ENCODE peak calls at places on chromosomes 12 and 14, in seven cellular contexts. One of them, this sample, is unnamed. For H3K79me2, the result is how much of the 10 kb centered on the place peaks cover.

GRCh38 chr12:122104844-122105243 is 26.3 kb downstream of the MLXIP start:
- DNase-seq in H1: no peak
- DNase-seq in mammary epithelial cell: no peak
- DNase-seq in fibroblast of lung: no peak
- DNase-seq in hepatocyte: no peak
- DNase-seq in GM23248: no peak
- DNase-seq in astrocyte: no peak
- DNase-seq in this sample: no peak

GRCh38 chr14:64878775-64879634 is 702 bp downstream of the SPTB start:
- DNase-seq in H1: peak
- DNase-seq in mammary epithelial cell: no peak
- DNase-seq in fibroblast of lung: no peak
- DNase-seq in hepatocyte: peak
- DNase-seq in GM23248: peak
- DNase-seq in astrocyte: no peak
- DNase-seq in this sample: no peak

GRCh38 chr14:85596562-85596961 is 66.6 kb downstream of the FLRT2 start:
- DNase-seq in H1: no peak
- DNase-seq in mammary epithelial cell: no peak
- DNase-seq in fibroblast of lung: no peak
- DNase-seq in hepatocyte: no peak
- DNase-seq in GM23248: no peak
- DNase-seq in astrocyte: no peak
- DNase-seq in this sample: no peak

GRCh38 chr12:91219511-91219910 is 36.9 kb upstream of the DCN start:
- DNase-seq in H1: no peak
- DNase-seq in mammary epithelial cell: peak
- DNase-seq in fibroblast of lung: peak
- DNase-seq in hepatocyte: peak
- DNase-seq in GM23248: peak
- DNase-seq in astrocyte: no peak
- DNase-seq in this sample: peak

GRCh38 chr14:102690509-102691286 is 86.6 kb upstream of the TRAF3 start:
- DNase-seq in H1: no peak
- DNase-seq in mammary epithelial cell: no peak
- DNase-seq in fibroblast of lung: no peak
- DNase-seq in hepatocyte: peak
- DNase-seq in GM23248: no peak
- DNase-seq in astrocyte: no peak
- DNase-seq in this sample: peak

GRCh38 chr14:82388488-82388887 is 854.8 kb upstream of the SEL1L start:
- DNase-seq in H1: no peak
- DNase-seq in mammary epithelial cell: no peak
- DNase-seq in fibroblast of lung: no peak
- DNase-seq in hepatocyte: no peak
- DNase-seq in GM23248: no peak
- DNase-seq in astrocyte: no peak
- DNase-seq in this sample: no peak

GRCh38 chr12:53472183-53472582 is 20.3 kb downstream of the PCBP2 start:
- DNase-seq in H1: no peak
- DNase-seq in mammary epithelial cell: no peak
- DNase-seq in fibroblast of lung: no peak
- DNase-seq in hepatocyte: no peak
- DNase-seq in GM23248: no peak
- DNase-seq in astrocyte: no peak
- DNase-seq in this sample: no peak

GRCh38 chr14:21894003-21894897 is 220.6 kb upstream of the OR4E1 start:
- DNase-seq in H1: peak
- DNase-seq in mammary epithelial cell: no peak
- DNase-seq in fibroblast of lung: no peak
- DNase-seq in hepatocyte: peak
- DNase-seq in GM23248: no peak
- DNase-seq in astrocyte: no peak
- DNase-seq in this sample: peak

GRCh38 chr12:28550757-28551381 is 360.6 kb downstream of the CCDC91 start:
- DNase-seq in H1: no peak
- DNase-seq in mammary epithelial cell: peak
- DNase-seq in fibroblast of lung: peak
- DNase-seq in hepatocyte: no peak
- DNase-seq in GM23248: peak
- DNase-seq in astrocyte: peak
- DNase-seq in this sample: peak

GRCh38 chr14:57816568-57817284 is 49.2 kb downstream of the SLC35F4 start:
- DNase-seq in H1: no peak
- DNase-seq in mammary epithelial cell: peak
- DNase-seq in fibroblast of lung: no peak
- DNase-seq in hepatocyte: no peak
- DNase-seq in GM23248: peak
- DNase-seq in astrocyte: peak
- DNase-seq in this sample: peak

GRCh38 chr12:33439587-33440011 is at the start of gene SYT10:
- DNase-seq in H1: no peak
- DNase-seq in mammary epithelial cell: peak
- DNase-seq in fibroblast of lung: no peak
- DNase-seq in hepatocyte: peak
- DNase-seq in GM23248: peak
- DNase-seq in astrocyte: peak
- DNase-seq in this sample: no peak

GRCh38 chr12:109530301-109530685 is 43.0 kb downstream of the MMAB start:
- DNase-seq in H1: no peak
- DNase-seq in mammary epithelial cell: no peak
- DNase-seq in fibroblast of lung: no peak
- DNase-seq in hepatocyte: no peak
- DNase-seq in GM23248: no peak
- DNase-seq in astrocyte: no peak
- DNase-seq in this sample: no peak

GRCh38 chr12:107670999-107671643 is 14.5 kb upstream of the PWP1 start:
- DNase-seq in H1: peak
- DNase-seq in mammary epithelial cell: no peak
- DNase-seq in fibroblast of lung: no peak
- DNase-seq in hepatocyte: peak
- DNase-seq in GM23248: peak
- DNase-seq in astrocyte: no peak
- DNase-seq in this sample: peak

GRCh38 chr12:125424909-125425308 is 359.7 kb downstream of the AACS start:
- DNase-seq in H1: no peak
- DNase-seq in mammary epithelial cell: no peak
- DNase-seq in fibroblast of lung: no peak
- DNase-seq in hepatocyte: no peak
- DNase-seq in GM23248: no peak
- DNase-seq in astrocyte: no peak
- DNase-seq in this sample: no peak

GRCh38 chr12:13358391-13358905 is 161.9 kb downstream of the EMP1 start:
- DNase-seq in H1: peak
- DNase-seq in mammary epithelial cell: no peak
- DNase-seq in fibroblast of lung: no peak
- DNase-seq in hepatocyte: no peak
- DNase-seq in GM23248: no peak
- DNase-seq in astrocyte: no peak
- DNase-seq in this sample: no peak

GRCh38 chr12:106693421-106693820 is 81.1 kb upstream of the RIC8B start:
- DNase-seq in H1: no peak
- DNase-seq in mammary epithelial cell: no peak
- DNase-seq in fibroblast of lung: no peak
- DNase-seq in hepatocyte: no peak
- DNase-seq in GM23248: no peak
- DNase-seq in astrocyte: no peak
- DNase-seq in this sample: no peak

GRCh38 chr12:93847517-93848452 is 170.6 kb downstream of the CRADD start:
- DNase-seq in H1: no peak
- DNase-seq in mammary epithelial cell: no peak
- DNase-seq in fibroblast of lung: no peak
- DNase-seq in hepatocyte: no peak
- DNase-seq in GM23248: peak
- DNase-seq in astrocyte: no peak
- DNase-seq in this sample: no peak

GRCh38 chr12:109356586-109356985 is 8.9 kb downstream of the MYO1H start:
- DNase-seq in H1: no peak
- DNase-seq in mammary epithelial cell: no peak
- DNase-seq in fibroblast of lung: no peak
- DNase-seq in hepatocyte: no peak
- DNase-seq in GM23248: no peak
- DNase-seq in astrocyte: no peak
- DNase-seq in this sample: no peak

GRCh38 chr12:10457760-10458159 is 4.6 kb upstream of the KLRC1 start:
- DNase-seq in H1: no peak
- DNase-seq in mammary epithelial cell: no peak
- DNase-seq in fibroblast of lung: no peak
- DNase-seq in hepatocyte: no peak
- DNase-seq in GM23248: no peak
- DNase-seq in astrocyte: no peak
- DNase-seq in this sample: no peak

DNA sequence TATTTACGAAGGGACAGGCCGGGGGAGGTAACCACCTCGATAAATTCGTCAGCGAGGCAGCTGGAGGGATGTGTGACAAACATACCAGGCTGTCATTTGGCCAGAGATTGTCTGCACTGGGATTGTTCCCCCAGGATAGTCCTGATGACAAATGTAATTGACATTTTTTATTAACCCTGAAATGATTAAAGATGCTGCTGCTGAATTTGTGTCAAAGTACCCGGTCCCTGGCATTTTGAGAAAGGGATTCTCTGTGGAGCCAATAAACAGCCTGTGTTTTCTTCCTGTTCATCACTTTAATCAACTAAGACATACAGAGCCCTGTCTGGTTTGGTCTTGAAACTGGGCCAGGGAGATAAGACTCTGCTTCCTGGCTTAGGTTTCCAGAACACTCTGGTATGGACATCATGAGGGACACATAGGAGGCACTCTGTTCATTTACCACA is 117.6 kb downstream of the SLC25A47 start:
- DNase-seq in H1: no peak
- DNase-seq in mammary epithelial cell: no peak
- DNase-seq in fibroblast of lung: no peak
- DNase-seq in hepatocyte: no peak
- DNase-seq in GM23248: peak
- DNase-seq in astrocyte: peak
- DNase-seq in this sample: no peak
- H3K27ac ChIP-seq in H1: no peak
- H3K27ac ChIP-seq in mammary epithelial cell: peak
- H3K27ac ChIP-seq in fibroblast of lung: no peak
- H3K27ac ChIP-seq in hepatocyte: peak
- H3K27ac ChIP-seq in GM23248: peak
- H3K27ac ChIP-seq in astrocyte: peak
- H3K27ac ChIP-seq in this sample: peak

GRCh38 chr14:56118611-56119181 is 485 bp downstream of the PELI2 start:
- DNase-seq in H1: no peak
- DNase-seq in mammary epithelial cell: no peak
- DNase-seq in fibroblast of lung: no peak
- DNase-seq in hepatocyte: peak
- DNase-seq in GM23248: peak
- DNase-seq in astrocyte: no peak
- DNase-seq in this sample: no peak

GRCh38 chr14:56121786-56122185 is 3.6 kb downstream of the PELI2 start:
- DNase-seq in H1: no peak
- DNase-seq in mammary epithelial cell: no peak
- DNase-seq in fibroblast of lung: peak
- DNase-seq in hepatocyte: no peak
- DNase-seq in GM23248: no peak
- DNase-seq in astrocyte: no peak
- DNase-seq in this sample: no peak

GRCh38 chr14:56117765-56118610 is at the start of gene PELI2:
- DNase-seq in H1: peak
- DNase-seq in mammary epithelial cell: no peak
- DNase-seq in fibroblast of lung: peak
- DNase-seq in hepatocyte: peak
- DNase-seq in GM23248: peak
- DNase-seq in astrocyte: peak
- DNase-seq in this sample: peak

GRCh38 chr14:56120091-56120632 is 2.0 kb downstream of the PELI2 start:
- DNase-seq in H1: no peak
- DNase-seq in mammary epithelial cell: no peak
- DNase-seq in fibroblast of lung: peak
- DNase-seq in hepatocyte: peak
- DNase-seq in GM23248: peak
- DNase-seq in astrocyte: no peak
- DNase-seq in this sample: no peak

DNA sequence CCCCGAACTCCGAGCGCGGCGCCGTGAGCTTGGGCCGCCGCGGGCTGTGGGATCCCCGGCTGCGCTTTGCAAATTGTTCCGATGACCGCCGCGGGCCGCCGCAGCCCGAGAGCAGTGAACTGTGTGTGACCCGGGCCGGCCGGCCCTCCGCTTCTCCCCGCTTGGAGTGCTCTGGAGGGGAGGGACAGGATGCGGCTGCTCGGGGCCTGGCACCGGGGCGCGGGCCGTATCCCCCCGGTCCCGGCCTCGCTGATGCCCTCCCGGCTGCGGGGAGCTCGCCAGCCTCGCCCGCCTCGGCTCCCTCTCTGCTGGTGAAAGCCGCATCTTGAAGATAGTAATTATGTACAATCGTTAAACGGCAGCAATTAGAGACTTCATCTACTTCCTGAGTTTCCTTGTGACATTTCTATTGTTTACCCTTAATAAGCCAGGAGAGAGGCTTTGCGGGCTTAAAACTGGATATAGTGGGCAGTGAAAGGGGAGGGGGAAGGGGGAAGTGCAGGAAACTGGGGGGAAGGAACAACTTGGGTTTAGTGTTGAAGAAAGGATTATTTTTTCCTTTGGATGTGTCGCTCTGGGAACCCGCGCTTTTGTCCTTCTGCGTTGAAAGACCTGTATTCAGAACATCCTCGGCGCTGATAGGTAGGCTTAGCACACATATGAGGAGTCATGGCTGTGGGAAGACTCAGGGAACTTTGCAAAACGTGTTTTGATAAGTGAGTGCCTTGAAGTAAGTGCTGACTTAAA is 1.2 kb downstream of the PELI2 start:
- DNase-seq in H1: peak
- DNase-seq in mammary epithelial cell: no peak
- DNase-seq in fibroblast of lung: peak
- DNase-seq in hepatocyte: peak
- DNase-seq in GM23248: peak
- DNase-seq in astrocyte: no peak
- DNase-seq in this sample: no peak
- TF ChIP-seq EZH2 in H1: no peak
- TF ChIP-seq EZH2 in mammary epithelial cell: peak
- TF ChIP-seq EZH2 in fibroblast of lung: no peak
- TF ChIP-seq EZH2 in hepatocyte: no peak
- TF ChIP-seq EZH2 in GM23248: no peak
- TF ChIP-seq EZH2 in astrocyte: no peak
- TF ChIP-seq EZH2 in this sample: peak

DNA sequence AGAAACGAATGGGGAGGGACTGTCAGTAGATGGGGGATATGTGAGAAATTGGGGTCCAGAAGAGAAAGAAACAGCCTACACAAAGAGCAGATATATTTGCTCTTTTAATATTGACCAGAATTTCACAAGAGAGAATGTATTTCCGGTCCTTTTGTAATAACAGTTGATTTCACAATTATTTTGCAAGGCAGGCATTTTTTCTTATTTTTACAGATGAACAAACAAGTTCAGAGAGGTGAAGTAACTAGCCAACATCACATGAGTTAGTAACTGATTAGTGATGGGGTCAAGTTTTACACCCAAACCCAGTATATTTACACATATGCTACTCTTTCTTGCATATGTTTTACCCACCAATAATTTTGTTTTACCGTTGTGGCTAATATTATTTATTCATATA is 188.2 kb downstream of the NAV3 start:
- DNase-seq in H1: no peak
- DNase-seq in mammary epithelial cell: no peak
- DNase-seq in fibroblast of lung: peak
- DNase-seq in hepatocyte: no peak
- DNase-seq in GM23248: no peak
- DNase-seq in astrocyte: no peak
- DNase-seq in this sample: no peak
- H3K79me2 ChIP-seq in H1: under half
- H3K79me2 ChIP-seq in mammary epithelial cell: under half
- H3K79me2 ChIP-seq in fibroblast of lung: under half
- H3K79me2 ChIP-seq in hepatocyte: under half
- H3K79me2 ChIP-seq in GM23248: half or more
- H3K79me2 ChIP-seq in astrocyte: under half
- H3K79me2 ChIP-seq in this sample: under half

GRCh38 chr14:99807413-99808132 is 14.4 kb downstream of the EML1 start:
- DNase-seq in H1: no peak
- DNase-seq in mammary epithelial cell: no peak
- DNase-seq in fibroblast of lung: no peak
- DNase-seq in hepatocyte: peak
- DNase-seq in GM23248: peak
- DNase-seq in astrocyte: peak
- DNase-seq in this sample: peak
- H3K27ac ChIP-seq in H1: no peak
- H3K27ac ChIP-seq in mammary epithelial cell: no peak
- H3K27ac ChIP-seq in fibroblast of lung: no peak
- H3K27ac ChIP-seq in hepatocyte: peak
- H3K27ac ChIP-seq in GM23248: peak
- H3K27ac ChIP-seq in astrocyte: no peak
- H3K27ac ChIP-seq in this sample: no peak